ENCODE peak calls at places on chromosomes 4 and X, in six cellular contexts. V is heart right ventricle, P is esophagus squamous epithelium, R is cardiac fibroblast, D is heart left ventricle, S is GM12865. N is an unnamed sample.

GRCh38 chrX:39650883-39651282 is 446.9 kb downstream of the BCOR start:
- DNase-seq in S (no peak), D (no peak), P (no peak), R (no peak), V (no peak), N (no peak)

GRCh38 chr4:21915761-21916160 is 32.8 kb downstream of the KCNIP4 start:
- DNase-seq in P (no peak), R (no peak), D (no peak), V (no peak), S (no peak), N (no peak)

GRCh38 chr4:150173420-150173819 is 95.2 kb downstream of the DCLK2 start:
- DNase-seq in R (peak), D (no peak), S (no peak), P (no peak), V (no peak), N (no peak)

GRCh38 chr4:30863031-30863430 is 142.9 kb downstream of the PCDH7 start:
- DNase-seq in S (no peak), P (no peak), D (no peak), R (peak), V (no peak), N (no peak)

GRCh38 chr4:1594871-1595788 is 89.0 kb downstream of the FAM53A start:
- DNase-seq in R (no peak), D (no peak), V (peak), P (no peak), S (no peak), N (no peak)

GRCh38 chr4:858136-858535 is 32.2 kb upstream of the CPLX1 start:
- DNase-seq in V (no peak), S (no peak), D (no peak), P (no peak), R (no peak), N (no peak)

GRCh38 chr4:153362184-153362583 is 17.7 kb downstream of the MND1 start:
- DNase-seq in V (no peak), S (no peak), D (no peak), R (peak), P (no peak), N (no peak)

GRCh38 chr4:788636-789297 is 37.2 kb downstream of the CPLX1 start:
- DNase-seq in P (no peak), R (no peak), S (no peak), V (no peak), D (no peak), N (no peak)

GRCh38 chr4:54913751-54914526 is 211.5 kb downstream of the KDR start:
- DNase-seq in P (no peak), S (no peak), V (no peak), D (peak), R (peak), N (no peak)

GRCh38 chr4:18366762-18367358 is 345.3 kb upstream of the LCORL start:
- DNase-seq in P (no peak), D (no peak), R (peak), S (peak), V (no peak), N (peak)

GRCh38 chr4:15234585-15235126 is 193.2 kb upstream of the C1QTNF7 start:
- DNase-seq in S (no peak), D (no peak), P (no peak), R (peak), V (no peak), N (no peak)

GRCh38 chr4:80202784-80203553 is 5.7 kb downstream of the PRDM8 start:
- DNase-seq in D (no peak), R (peak), S (peak), P (peak), V (peak), N (peak)

GRCh38 chr4:153207561-153207960 is 3.3 kb downstream of the TRIM2 start:
- DNase-seq in S (no peak), P (no peak), V (peak), R (peak), D (peak), N (no peak)

GRCh38 chrX:54357414-54358377 is at the start of gene WNK3:
- DNase-seq in P (peak), D (peak), R (peak), V (peak), S (no peak), N (no peak)

GRCh38 chr4:176872461-176872860 is 79.7 kb upstream of the VEGFC start:
- DNase-seq in R (peak), V (no peak), S (no peak), P (no peak), D (no peak), N (no peak)

GRCh38 chr4:153539058-153539826 is 73.1 kb downstream of the TMEM131L start:
- DNase-seq in P (no peak), S (no peak), R (no peak), V (no peak), D (no peak), N (no peak)

GRCh38 chr4:78661923-78662521 is 110.5 kb downstream of the ANXA3 start:
- DNase-seq in D (no peak), S (peak), P (no peak), V (no peak), R (peak), N (no peak)

GRCh38 chr4:79578613-79579012 is 170.6 kb upstream of the GK2 start:
- DNase-seq in S (no peak), P (no peak), R (no peak), D (no peak), V (no peak), N (no peak)

GRCh38 chr4:98838528-98838927 is 90.4 kb downstream of the EIF4E start:
- DNase-seq in S (no peak), R (no peak), P (no peak), D (no peak), V (no peak), N (no peak)

GRCh38 chr4:98833384-98833783 is 95.5 kb downstream of the EIF4E start:
- DNase-seq in S (no peak), D (no peak), V (no peak), P (no peak), R (no peak), N (no peak)

GRCh38 chr4:98838977-98839618 is 89.8 kb downstream of the EIF4E start:
- DNase-seq in D (peak), R (peak), S (no peak), P (no peak), V (no peak), N (no peak)
- H3K4me3 ChIP-seq in D (peak), R (no peak), S (no peak), P (no peak), V (no peak), N (no peak)

GRCh38 chr4:76590847-76591281 is 155.8 kb downstream of the SHROOM3 start:
- DNase-seq in D (no peak), V (no peak), P (no peak), S (no peak), R (peak), N (no peak)
- H3K4me3 ChIP-seq in D (no peak), V (no peak), P (no peak), S (no peak), R (no peak), N (no peak)

GRCh38 chr4:8580321-8581093 is at the start of gene GPR78:
- DNase-seq in P (no peak), D (peak), V (peak), R (peak), S (no peak), N (no peak)
- H3K4me3 ChIP-seq in P (no peak), D (no peak), V (no peak), R (no peak), S (no peak), N (no peak)

GRCh38 chr4:8157496-8157895 is 1.1 kb downstream of the ABLIM2 start:
- DNase-seq in P (no peak), D (peak), R (peak), V (peak), S (no peak), N (no peak)
- H3K4me3 ChIP-seq in P (peak), D (peak), R (peak), V (peak), S (no peak), N (no peak)

DNA sequence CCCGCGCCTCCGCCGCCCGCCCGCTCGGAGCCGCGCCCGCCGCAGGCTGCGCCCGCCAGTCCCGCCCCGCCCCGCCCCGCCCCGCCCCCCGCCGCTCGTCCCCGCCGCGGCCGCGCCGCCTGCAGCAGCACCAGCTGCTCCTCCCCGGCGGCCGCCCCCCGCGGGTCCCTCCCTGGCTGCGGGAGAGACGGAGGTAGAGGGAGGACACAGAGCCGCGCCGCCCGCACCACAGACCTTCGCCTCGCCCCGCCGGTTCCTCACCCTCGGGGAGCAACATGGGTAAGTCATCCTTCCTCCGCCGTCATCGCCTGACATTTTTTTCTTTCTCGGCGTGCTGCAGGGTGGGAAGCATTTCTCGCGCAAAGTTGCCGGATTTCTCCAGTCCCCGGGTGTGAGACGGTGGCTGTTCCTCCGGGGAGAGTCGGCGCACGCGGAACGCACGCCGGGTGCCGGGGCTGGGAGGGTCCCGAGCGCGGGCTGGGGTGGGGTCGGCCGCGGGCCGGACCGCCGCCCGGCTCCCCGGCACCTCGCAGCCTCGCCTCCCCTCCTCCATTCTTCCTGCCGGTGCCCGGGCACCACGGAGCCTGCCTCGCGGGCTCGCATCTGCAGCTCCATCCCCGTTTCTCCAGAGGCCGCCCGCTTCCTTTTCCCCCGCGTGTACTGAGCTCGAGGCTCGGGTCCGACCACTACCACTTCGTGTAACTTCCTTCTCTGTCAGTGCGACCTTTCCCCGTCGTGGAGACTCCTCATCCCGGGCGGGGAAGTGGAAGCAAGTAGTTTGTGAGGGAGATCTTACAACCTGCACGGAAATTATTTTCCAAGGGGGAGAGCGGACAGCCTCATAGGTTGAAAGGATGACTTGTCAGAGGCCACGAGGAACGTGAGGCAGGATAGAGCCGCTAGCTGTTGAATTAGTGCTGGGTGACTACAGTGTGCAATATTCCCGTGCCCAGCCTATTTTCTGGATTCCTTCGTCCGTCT is at the start of gene RAP1GDS1:
- DNase-seq in S (peak), P (peak), V (peak), R (peak), D (peak), N (peak)
- H3K4me3 ChIP-seq in S (peak), P (peak), V (peak), R (peak), D (peak), N (peak)

N was measured in Jurkat, Clone E6-1.